ENCODE peak calls at places on chromosomes 11 and 22, in ten cellular contexts. P is SK-N-SH, B is LNCaP clone FGC, X is esophagus muscularis mucosa, R is heart left ventricle, U is right lobe of liver, K is bronchial epithelial cell, E is uterus, W is cardiac fibroblast, Z is cardiac muscle cell. A is an unnamed sample.

GRCh38 chr11:8807544-8808225 is 103.3 kb upstream of the AKIP1 start:
- DNase-seq in P (no peak), B (no peak), X (no peak), R (peak), U (no peak), K (peak), E (peak), W (peak), Z (no peak), A (peak)

GRCh38 chr11:118918686-118919280 is 6.9 kb downstream of the BCL9L start:
- DNase-seq in P (no peak), B (no peak), X (no peak), R (peak), U (peak), K (no peak), E (peak), W (peak), Z (no peak), A (peak)

GRCh38 chr22:24191381-24191841 is 10.1 kb downstream of the SUSD2 start:
- DNase-seq in P (peak), B (no peak), X (no peak), R (peak), U (peak), K (no peak), E (no peak), W (no peak), Z (no peak), A (no peak)

GRCh38 chr22:37192741-37193140 is 4.7 kb upstream of the C1QTNF6 start:
- DNase-seq in P (no peak), B (no peak), X (no peak), R (no peak), U (no peak), K (no peak), E (no peak), W (no peak), Z (no peak), A (no peak)

GRCh38 chr11:91164452-91164822 is 941.6 kb upstream of the CHORDC1 start:
- DNase-seq in P (no peak), B (no peak), X (no peak), R (no peak), U (no peak), K (no peak), E (no peak), W (peak), Z (no peak), A (peak)

GRCh38 chr11:121383726-121384125 is 68.4 kb upstream of the SORL1 start:
- DNase-seq in P (no peak), B (no peak), X (no peak), R (peak), U (no peak), K (no peak), E (no peak), W (no peak), Z (no peak), A (no peak)

GRCh38 chr11:22802861-22803260 is 26.7 kb downstream of the SVIP start:
- DNase-seq in P (no peak), B (no peak), X (no peak), R (no peak), U (no peak), K (no peak), E (no peak), W (no peak), Z (no peak), A (peak)

GRCh38 chr22:39284142-39284980 is 35.1 kb downstream of the RPL3 start:
- DNase-seq in P (no peak), B (no peak), X (no peak), R (no peak), U (no peak), K (no peak), E (no peak), W (no peak), Z (no peak), A (no peak)

GRCh38 chr22:35957589-35957988 is 71.0 kb downstream of the RBFOX2 start:
- DNase-seq in P (no peak), B (no peak), X (no peak), R (no peak), U (no peak), K (no peak), E (no peak), W (no peak), Z (no peak), A (no peak)

GRCh38 chr11:62508336-62509058 is 38.1 kb downstream of the AHNAK start:
- DNase-seq in P (peak), B (peak), X (peak), R (peak), U (peak), K (peak), E (peak), W (no peak), Z (peak), A (peak)

GRCh38 chr11:71458146-71459070 is 5.4 kb downstream of the NADSYN1 start:
- DNase-seq in P (no peak), B (no peak), X (no peak), R (no peak), U (peak), K (peak), E (no peak), W (no peak), Z (no peak), A (no peak)

GRCh38 chr22:35685731-35686130 is 31.9 kb upstream of the APOL5 start:
- DNase-seq in P (no peak), B (no peak), X (no peak), R (no peak), U (no peak), K (no peak), E (no peak), W (peak), Z (no peak), A (peak)

GRCh38 chr11:17855531-17856290 is 121.1 kb downstream of the KCNC1 start:
- DNase-seq in P (no peak), B (no peak), X (no peak), R (no peak), U (no peak), K (no peak), E (no peak), W (no peak), Z (no peak), A (no peak)

GRCh38 chr11:102007567-102008437 is 39.4 kb upstream of the CFAP300 start:
- DNase-seq in P (peak), B (peak), X (no peak), R (no peak), U (no peak), K (peak), E (no peak), W (peak), Z (peak), A (peak)

GRCh38 chr11:102869354-102869753 is 5.4 kb downstream of the MMP12 start:
- DNase-seq in P (no peak), B (peak), X (no peak), R (no peak), U (no peak), K (peak), E (no peak), W (no peak), Z (no peak), A (no peak)

GRCh38 chr11:64150051-64150450 is 15.9 kb downstream of the MACROD1 start:
- DNase-seq in P (no peak), B (no peak), X (no peak), R (no peak), U (no peak), K (no peak), E (no peak), W (no peak), Z (no peak), A (no peak)

GRCh38 chr11:64032050-64032449 is 3.7 kb upstream of the FLRT1 start:
- DNase-seq in P (no peak), B (no peak), X (no peak), R (no peak), U (no peak), K (no peak), E (no peak), W (peak), Z (no peak), A (no peak)

GRCh38 chr11:86149813-86150212 is 80.9 kb upstream of the PICALM start:
- DNase-seq in P (no peak), B (no peak), X (no peak), R (no peak), U (no peak), K (no peak), E (no peak), W (no peak), Z (no peak), A (no peak)

GRCh38 chr11:121559812-121560211 is 107.0 kb upstream of the SORL1-AS1 start:
- DNase-seq in P (no peak), B (no peak), X (no peak), R (no peak), U (no peak), K (no peak), E (no peak), W (no peak), Z (no peak), A (no peak)

GRCh38 chr22:44735518-44736428 is 16.6 kb upstream of the ARHGAP8 start:
- DNase-seq in P (peak), B (no peak), X (peak), R (peak), U (peak), K (no peak), E (peak), W (peak), Z (peak), A (peak)

GRCh38 chr11:87405843-87406242 is 368.1 kb downstream of the TMEM135 start:
- DNase-seq in P (no peak), B (no peak), X (no peak), R (no peak), U (no peak), K (no peak), E (no peak), W (peak), Z (no peak), A (no peak)

GRCh38 chr11:47348859-47349258 is 3.6 kb downstream of the MYBPC3 start:
- DNase-seq in P (peak), B (peak), X (no peak), R (peak), U (no peak), K (no peak), E (no peak), W (peak), Z (no peak), A (peak)

GRCh38 chr11:128501576-128502549 is 85.5 kb downstream of the ETS1 start:
- DNase-seq in P (no peak), B (no peak), X (no peak), R (peak), U (no peak), K (no peak), E (no peak), W (peak), Z (no peak), A (peak)

GRCh38 chr11:72692498-72693237 is 18.4 kb upstream of the PDE2A start:
- DNase-seq in P (no peak), B (no peak), X (no peak), R (no peak), U (no peak), K (no peak), E (no peak), W (no peak), Z (no peak), A (no peak)
- H3K4me3 ChIP-seq in P (no peak), B (no peak), X (no peak), R (no peak), U (no peak), K (no peak), E (no peak), W (no peak), Z (no peak), A (no peak)

DNA sequence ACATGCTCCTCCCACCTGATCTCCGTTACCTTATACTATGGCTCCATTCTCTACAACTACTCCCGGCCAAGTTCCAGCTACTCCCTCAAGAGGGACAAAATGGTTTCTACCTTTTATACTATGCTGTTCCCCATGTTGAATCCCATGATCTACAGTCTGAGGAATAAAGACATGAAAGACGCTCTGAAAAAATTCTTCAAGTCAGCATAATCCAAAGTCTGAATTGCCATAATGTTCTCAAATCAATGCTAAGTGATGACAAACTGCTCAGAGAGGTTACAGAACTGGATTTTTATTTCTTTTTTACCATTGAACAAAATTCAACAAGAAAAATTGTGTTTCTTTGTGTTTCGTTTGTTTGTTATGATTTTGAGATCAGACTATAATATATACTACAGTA is 7.6 kb downstream of the OR9G4 start:
- DNase-seq in P (no peak), B (no peak), X (no peak), R (no peak), U (no peak), K (no peak), E (no peak), W (no peak), Z (no peak), A (no peak)
- TF ChIP-seq CTCF in P (no peak), B (no peak), X (no peak), R (no peak), U (no peak), K (no peak), E (no peak), W (no peak), Z (no peak), A (no peak)

GRCh38 chr11:110159491-110159890 is 66.3 kb downstream of the ZC3H12C start:
- DNase-seq in P (no peak), B (no peak), X (no peak), R (no peak), U (no peak), K (no peak), E (no peak), W (no peak), Z (no peak), A (no peak)
- H3K4me3 ChIP-seq in P (no peak), B (no peak), X (no peak), R (no peak), U (no peak), K (no peak), E (no peak), W (no peak), Z (no peak), A (no peak)

GRCh38 chr11:65887723-65888162 is 528 bp downstream of the FIBP start:
- DNase-seq in P (no peak), B (peak), X (no peak), R (no peak), U (no peak), K (peak), E (no peak), W (peak), Z (no peak), A (no peak)

GRCh38 chr11:65888163-65888814 is at the start of gene FIBP:
- DNase-seq in P (peak), B (peak), X (peak), R (peak), U (peak), K (peak), E (peak), W (peak), Z (peak), A (peak)

GRCh38 chr11:65891180-65892136 is 985 bp downstream of the CCDC85B start:
- DNase-seq in P (peak), B (no peak), X (no peak), R (peak), U (peak), K (no peak), E (peak), W (peak), Z (peak), A (peak)

GRCh38 chr11:65892661-65893317 is 2.3 kb downstream of the CCDC85B start:
- DNase-seq in P (no peak), B (no peak), X (no peak), R (no peak), U (no peak), K (no peak), E (peak), W (no peak), Z (no peak), A (no peak)

DNA sequence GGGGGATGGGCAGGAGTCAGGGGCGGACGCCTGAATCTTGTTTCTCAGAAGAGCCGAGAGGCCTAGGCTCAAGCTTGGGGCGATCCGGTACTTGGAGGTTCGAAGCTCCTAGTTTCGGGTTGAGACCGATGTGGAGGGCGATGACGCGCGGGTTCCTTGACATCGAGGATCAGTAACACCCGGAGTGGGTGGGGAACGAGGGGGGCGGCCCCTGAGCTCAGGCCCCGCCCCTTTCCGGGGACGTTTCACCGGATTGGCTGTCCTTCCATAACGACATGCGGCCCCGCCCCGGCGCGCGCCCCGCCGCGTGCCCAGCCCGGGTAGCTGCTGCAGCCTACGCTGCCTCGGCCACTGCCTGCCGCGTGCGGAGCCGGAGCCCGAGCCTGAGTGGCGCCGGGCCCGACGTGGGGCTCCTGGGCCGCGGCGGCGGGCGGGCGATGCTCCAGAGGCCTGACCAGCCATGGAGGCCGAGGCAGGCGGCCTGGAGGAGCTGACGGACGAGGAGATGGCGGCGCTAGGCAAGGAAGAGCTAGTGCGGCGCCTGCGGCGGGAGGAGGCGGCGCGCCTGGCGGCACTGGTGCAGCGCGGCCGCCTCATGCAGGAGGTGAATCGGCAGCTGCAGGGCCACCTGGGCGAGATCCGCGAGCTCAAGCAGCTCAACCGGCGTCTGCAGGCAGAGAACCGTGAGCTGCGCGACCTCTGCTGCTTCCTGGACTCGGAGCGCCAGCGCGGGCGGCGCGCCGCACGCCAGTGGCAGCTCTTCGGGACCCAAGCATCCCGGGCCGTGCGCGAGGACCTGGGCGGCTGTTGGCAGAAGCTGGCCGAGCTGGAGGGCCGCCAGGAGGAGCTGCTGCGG is at the start of gene CCDC85B:
- DNase-seq in P (peak), B (peak), X (peak), R (peak), U (peak), K (peak), E (peak), W (peak), Z (peak), A (peak)
- TF ChIP-seq CTCF in P (no peak), B (no peak), X (no peak), R (no peak), U (no peak), K (peak), E (no peak), W (no peak), Z (peak), A (no peak)

GRCh38 chr22:30822216-30823014 is 127.7 kb downstream of the OSBP2 start:
- DNase-seq in P (peak), B (no peak), X (no peak), R (no peak), U (no peak), K (no peak), E (no peak), W (no peak), Z (peak), A (no peak)

GRCh38 chr22:30823015-30823370 is 128.3 kb downstream of the OSBP2 start:
- DNase-seq in P (peak), B (no peak), X (no peak), R (no peak), U (no peak), K (no peak), E (no peak), W (peak), Z (peak), A (no peak)

GRCh38 chr22:30821863-30822215 is 127.2 kb downstream of the OSBP2 start:
- DNase-seq in P (peak), B (no peak), X (no peak), R (no peak), U (no peak), K (no peak), E (no peak), W (no peak), Z (no peak), A (no peak)

GRCh38 chr22:30824096-30824495 is 129.4 kb downstream of the OSBP2 start:
- DNase-seq in P (no peak), B (no peak), X (no peak), R (no peak), U (no peak), K (no peak), E (no peak), W (no peak), Z (no peak), A (no peak)

DNA sequence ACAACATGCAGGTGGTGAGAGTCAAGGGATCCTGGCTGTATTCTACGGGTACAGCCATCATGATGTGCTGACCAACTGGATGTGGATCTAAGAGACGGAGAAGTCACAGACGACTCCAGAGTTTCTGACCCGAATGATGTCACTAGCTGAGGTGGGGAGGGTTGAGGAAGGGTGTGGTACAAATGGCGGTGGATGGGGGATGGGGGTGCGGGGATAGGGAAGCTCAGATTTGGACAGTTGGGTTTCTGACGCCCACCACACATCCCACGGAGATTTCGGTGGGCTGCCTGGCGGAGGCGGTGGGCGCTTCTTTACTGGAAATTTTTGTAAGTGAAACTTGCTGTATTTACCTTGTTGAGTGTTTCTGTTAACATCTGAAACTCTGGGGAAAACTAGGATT is 126.7 kb downstream of the OSBP2 start:
- DNase-seq in P (no peak), B (no peak), X (no peak), R (no peak), U (no peak), K (no peak), E (no peak), W (no peak), Z (no peak), A (no peak)
- H3K4me3 ChIP-seq in P (no peak), B (no peak), X (no peak), R (no peak), U (no peak), K (no peak), E (no peak), W (no peak), Z (no peak), A (no peak)

GRCh38 chr11:21137813-21138212 is 468.4 kb downstream of the NELL1 start:
- DNase-seq in P (no peak), B (no peak), X (no peak), R (no peak), U (no peak), K (no peak), E (no peak), W (no peak), Z (no peak), A (no peak)

GRCh38 chr11:21144556-21144955 is 475.2 kb downstream of the NELL1 start:
- DNase-seq in P (no peak), B (no peak), X (no peak), R (no peak), U (no peak), K (no peak), E (no peak), W (no peak), Z (peak), A (no peak)

DNA sequence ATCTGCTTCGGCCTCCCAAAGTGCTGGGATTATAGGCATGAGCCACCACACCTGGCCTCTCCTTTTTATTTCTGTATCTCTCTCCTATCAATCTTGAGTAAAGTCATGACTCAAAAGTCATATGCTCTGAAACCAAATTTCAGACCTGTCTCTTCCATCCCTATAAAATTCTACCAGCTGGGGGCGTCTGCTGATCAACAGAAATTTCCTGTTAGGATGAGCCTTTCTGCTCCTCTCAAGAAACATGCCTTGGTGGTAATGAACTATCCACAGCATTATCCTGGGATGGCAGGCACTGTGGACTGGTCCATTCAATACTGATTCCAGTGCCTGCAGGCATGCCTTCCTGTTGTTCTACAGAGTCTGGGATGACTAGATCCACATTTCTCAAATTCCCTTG is 472.6 kb downstream of the NELL1 start:
- DNase-seq in P (peak), B (no peak), X (no peak), R (no peak), U (no peak), K (peak), E (no peak), W (no peak), Z (peak), A (no peak)
- TF ChIP-seq CTCF in P (no peak), B (peak), X (no peak), R (no peak), U (no peak), K (peak), E (no peak), W (no peak), Z (no peak), A (no peak)

GRCh38 chr11:123300874-123301695 is 106.0 kb upstream of the CLMP start:
- DNase-seq in P (no peak), B (peak), X (no peak), R (no peak), U (no peak), K (peak), E (no peak), W (peak), Z (no peak), A (peak)
- H3K4me3 ChIP-seq in P (peak), B (no peak), X (peak), R (peak), U (no peak), K (no peak), E (no peak), W (peak), Z (no peak), A (no peak)

GRCh38 chr11:3046190-3046589 is 11.0 kb downstream of the CARS1 start:
- DNase-seq in P (peak), B (no peak), X (no peak), R (no peak), U (no peak), K (no peak), E (no peak), W (peak), Z (no peak), A (no peak)
- TF ChIP-seq CTCF in P (peak), B (peak), X (no peak), R (no peak), U (peak), K (peak), E (no peak), W (peak), Z (peak), A (peak)

A was measured in fibroblast of pulmonary artery.